ENCODE peak calls at places on chromosomes 16 and 17, in six cellular contexts. A, M, P, D, E and X are unnamed samples.

GRCh38 chr17:33927732-33928133 is 327.4 kb upstream of the CCL2 start:
- DNase-seq in E (no peak), D (no peak), P (no peak), M (no peak), A (peak), X (peak)

GRCh38 chr16:70433456-70434103 is 5.3 kb downstream of the ST3GAL2 start:
- DNase-seq in M (no peak), P (peak), D (peak), E (no peak), A (peak), X (peak)

GRCh38 chr16:15044286-15044685 is 11.6 kb downstream of the NTAN1 start:
- DNase-seq in M (no peak), A (no peak), D (no peak), P (no peak), E (no peak), X (no peak)

GRCh38 chr17:76382803-76383644 is 1.4 kb upstream of the SPHK1 start:
- DNase-seq in D (no peak), E (peak), P (peak), M (no peak), A (peak), X (peak)

GRCh38 chr17:55852734-55853133 is 101.9 kb downstream of the PCTP start:
- DNase-seq in P (no peak), E (no peak), D (no peak), M (no peak), A (peak), X (no peak)

GRCh38 chr17:81962499-81963441 is 1.8 kb upstream of the NOTUM start:
- DNase-seq in A (no peak), E (peak), P (no peak), D (no peak), M (no peak), X (no peak)

GRCh38 chr16:87101903-87102302 is 215.3 kb downstream of the C16orf95 start:
- DNase-seq in E (no peak), A (no peak), P (no peak), D (no peak), M (no peak), X (no peak)

GRCh38 chr17:45404870-45405249 is 27.8 kb downstream of the ARHGAP27 start:
- DNase-seq in P (no peak), E (no peak), A (no peak), D (no peak), M (no peak), X (no peak)

GRCh38 chr17:40541060-40541872 is 24.0 kb downstream of the CCR7 start:
- DNase-seq in M (peak), A (no peak), E (peak), D (peak), P (no peak), X (no peak)

DNA sequence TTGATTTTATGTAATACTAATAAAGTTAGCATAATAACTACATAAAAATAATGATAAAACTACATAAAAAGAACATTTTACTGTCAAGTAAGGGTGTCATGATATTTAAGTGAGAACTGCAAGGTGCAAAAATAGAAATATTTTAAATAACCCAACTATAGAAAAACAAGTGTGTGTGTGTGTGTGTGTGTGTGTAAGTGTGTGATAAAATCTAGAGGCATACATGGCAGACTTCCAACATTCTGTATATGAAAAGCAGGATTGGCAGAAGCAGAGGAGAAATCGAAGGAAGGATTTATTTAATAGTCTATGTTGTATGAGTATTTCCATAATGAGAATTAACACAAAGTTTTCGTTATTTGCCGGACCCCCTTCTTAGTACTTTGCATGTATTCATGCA is 334.1 kb downstream of the KCNJ2 start:
- DNase-seq in M (no peak), P (no peak), A (no peak), D (no peak), E (no peak), X (no peak)
- TF ChIP-seq POLR2A in M (no peak), P (no peak), A (no peak), D (no peak), E (no peak), X (no peak)

GRCh38 chr17:8152981-8153549 is 861 bp upstream of the PER1 start:
- DNase-seq in E (no peak), P (no peak), M (no peak), A (no peak), D (peak), X (no peak)
- TF ChIP-seq POLR2A in E (no peak), P (no peak), M (no peak), A (no peak), D (no peak), X (no peak)

GRCh38 chr16:19524866-19525723 is 1.4 kb downstream of the CCP110 start:
- DNase-seq in M (no peak), P (no peak), D (no peak), A (peak), E (no peak), X (no peak)
- TF ChIP-seq POLR2A in M (no peak), P (no peak), D (no peak), A (no peak), E (no peak), X (no peak)

GRCh38 chr17:39196191-39196819 is 1.2 kb downstream of the CACNB1 start:
- DNase-seq in E (no peak), M (no peak), P (peak), A (no peak), D (no peak), X (no peak)

GRCh38 chr17:39198186-39198566 is 707 bp upstream of the CACNB1 start:
- DNase-seq in D (no peak), A (peak), P (no peak), M (no peak), E (no peak), X (no peak)

GRCh38 chr17:39195568-39196160 is 1.8 kb downstream of the CACNB1 start:
- DNase-seq in D (no peak), E (no peak), P (peak), M (no peak), A (no peak), X (no peak)

GRCh38 chr17:39196820-39197331 is 593 bp downstream of the CACNB1 start:
- DNase-seq in D (no peak), E (no peak), M (no peak), P (peak), A (no peak), X (peak)

GRCh38 chr17:39197380-39198185 is at the start of gene CACNB1:
- DNase-seq in M (peak), A (peak), E (peak), P (peak), D (peak), X (peak)
- TF ChIP-seq POLR2A in M (no peak), A (peak), E (no peak), P (no peak), D (peak), X (peak)

GRCh38 chr17:44086364-44087311 is 16.1 kb downstream of the G6PC3 start:
- DNase-seq in E (peak), D (peak), A (peak), M (no peak), P (no peak), X (peak)
- TF ChIP-seq POLR2A in E (peak), D (no peak), A (no peak), M (no peak), P (no peak), X (no peak)

DNA sequence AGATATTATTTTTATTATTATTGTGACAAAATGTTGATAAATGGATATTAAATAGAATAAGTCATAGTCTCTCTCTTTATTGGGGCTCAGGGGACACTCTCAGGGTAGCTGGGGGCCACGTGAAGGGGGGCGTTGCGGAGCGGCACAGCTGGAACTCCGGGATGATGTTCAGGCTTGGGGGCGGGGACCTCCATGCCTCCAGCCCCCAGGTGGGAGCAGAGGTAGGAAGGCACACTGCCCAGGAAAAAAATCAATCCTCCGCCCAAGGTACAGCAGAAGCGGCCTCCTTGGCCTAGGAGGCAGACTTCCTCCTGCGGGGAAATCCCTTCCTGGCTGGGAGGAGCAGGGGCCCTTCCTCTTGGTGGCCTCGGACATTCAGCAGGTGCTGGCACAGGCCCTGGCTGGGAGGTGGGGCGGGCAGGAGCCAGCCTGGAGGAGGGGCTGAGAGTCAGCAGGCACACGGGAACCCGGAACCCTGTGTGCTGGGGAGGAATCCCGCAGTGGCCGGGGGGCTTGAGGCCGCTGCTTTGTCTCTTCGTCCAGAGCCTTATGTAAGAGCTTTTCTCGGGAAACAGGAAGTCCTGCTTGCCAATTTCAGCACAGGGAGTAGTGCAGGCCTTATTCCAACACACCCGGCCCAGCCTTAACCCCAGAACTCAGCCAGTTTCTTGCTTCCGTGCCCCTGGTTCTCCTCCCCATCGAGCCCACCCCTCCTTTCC is 566 bp upstream of the TNFSF13 start:
- DNase-seq in A (peak), P (peak), D (peak), E (peak), M (peak), X (peak)
- TF ChIP-seq POLR2A in A (peak), P (peak), D (peak), E (peak), M (no peak), X (no peak)

GRCh38 chr16:673399-673991 is 2.0 kb upstream of the RHBDL1 start:
- DNase-seq in A (no peak), D (no peak), M (no peak), E (no peak), P (no peak), X (no peak)

GRCh38 chr16:671353-672131 is 3.6 kb downstream of the RHOT2 start:
- DNase-seq in A (no peak), E (no peak), D (no peak), M (no peak), P (no peak), X (no peak)

GRCh38 chr16:672851-673250 is 2.6 kb upstream of the RHBDL1 start:
- DNase-seq in A (no peak), M (no peak), P (no peak), E (no peak), D (no peak), X (no peak)

GRCh38 chr16:670485-671352 is 2.8 kb downstream of the RHOT2 start:
- DNase-seq in E (no peak), P (no peak), D (no peak), M (no peak), A (no peak), X (no peak)

GRCh38 chr16:672371-672770 is 3.1 kb upstream of the RHBDL1 start:
- DNase-seq in D (no peak), E (no peak), A (no peak), M (no peak), P (no peak), X (no peak)
- TF ChIP-seq POLR2A in D (no peak), E (no peak), A (no peak), M (no peak), P (no peak), X (no peak)

GRCh38 chr17:68291836-68292688 is 767 bp downstream of the ARSG start:
- DNase-seq in P (peak), D (peak), A (peak), E (peak), M (peak), X (peak)
- TF ChIP-seq POLR2A in P (peak), D (peak), A (peak), E (no peak), M (peak), X (peak)

GRCh38 chr17:1229354-1229890 is 40.8 kb upstream of the BHLHA9 start:
- DNase-seq in M (no peak), P (peak), A (peak), D (no peak), E (no peak), X (no peak)
- TF ChIP-seq POLR2A in M (no peak), P (peak), A (peak), D (peak), E (no peak), X (no peak)

GRCh38 chr17:78709119-78709681 is 72.9 kb downstream of the CYTH1 start:
- DNase-seq in E (no peak), D (no peak), P (no peak), A (no peak), M (no peak), X (no peak)
- TF ChIP-seq POLR2A in E (no peak), D (no peak), P (no peak), A (no peak), M (no peak), X (no peak)